ENCODE peak calls at places on chromosome 11, in four cellular contexts. One of them, this sample, is unnamed.

GRCh38 chr11:111370902-111371578 is 8.0 kb downstream of the POU2AF1 start:
- DNase-seq in dorsolateral prefrontal cortex: no peak
- DNase-seq in type B pancreatic cell: no peak
- DNase-seq in progenitor cell of endocrine pancreas: no peak
- DNase-seq in this sample: no peak

GRCh38 chr11:2267306-2267861 is 3.0 kb downstream of the ASCL2 start:
- DNase-seq in progenitor cell of endocrine pancreas: no peak
- DNase-seq in dorsolateral prefrontal cortex: no peak
- DNase-seq in type B pancreatic cell: peak; percentile 67
- DNase-seq in this sample: no peak

GRCh38 chr11:45335434-45335833 is 49.3 kb upstream of the SYT13 start:
- DNase-seq in type B pancreatic cell: peak; percentile 44
- DNase-seq in dorsolateral prefrontal cortex: no peak
- DNase-seq in progenitor cell of endocrine pancreas: no peak
- DNase-seq in this sample: no peak

GRCh38 chr11:72613977-72614376 is 60.2 kb downstream of the PDE2A start:
- DNase-seq in dorsolateral prefrontal cortex: peak; percentile 74
- DNase-seq in progenitor cell of endocrine pancreas: no peak
- DNase-seq in type B pancreatic cell: no peak
- DNase-seq in this sample: no peak

GRCh38 chr11:119560291-119560690 is 137.3 kb upstream of the THY1 start:
- DNase-seq in progenitor cell of endocrine pancreas: no peak
- DNase-seq in dorsolateral prefrontal cortex: no peak
- DNase-seq in type B pancreatic cell: peak; percentile 57
- DNase-seq in this sample: no peak

GRCh38 chr11:2988996-2989395 is 3.1 kb downstream of the NAP1L4 start:
- DNase-seq in type B pancreatic cell: no peak
- DNase-seq in progenitor cell of endocrine pancreas: no peak
- DNase-seq in dorsolateral prefrontal cortex: no peak
- DNase-seq in this sample: no peak

GRCh38 chr11:69908511-69909220 is 89.5 kb upstream of the FGF3 start:
- DNase-seq in type B pancreatic cell: no peak
- DNase-seq in dorsolateral prefrontal cortex: no peak
- DNase-seq in progenitor cell of endocrine pancreas: no peak
- DNase-seq in this sample: no peak

GRCh38 chr11:3199537-3200295 is 18.9 kb downstream of the MRGPRG start:
- DNase-seq in progenitor cell of endocrine pancreas: no peak
- DNase-seq in type B pancreatic cell: peak; percentile 59
- DNase-seq in dorsolateral prefrontal cortex: peak; percentile 12
- DNase-seq in this sample: no peak

GRCh38 chr11:64284048-64284961 is at the start of gene BAD:
- DNase-seq in progenitor cell of endocrine pancreas: peak; percentile 92
- DNase-seq in dorsolateral prefrontal cortex: peak; percentile 98
- DNase-seq in type B pancreatic cell: peak; percentile 95
- DNase-seq in this sample: peak; percentile 84

GRCh38 chr11:101914737-101915426 is at the start of gene CEP126:
- DNase-seq in type B pancreatic cell: peak; percentile 95
- DNase-seq in progenitor cell of endocrine pancreas: peak; percentile 87
- DNase-seq in dorsolateral prefrontal cortex: peak; percentile 94
- DNase-seq in this sample: peak; percentile 89

GRCh38 chr11:93740802-93741093 is 547 bp downstream of the TAF1D start:
- DNase-seq in type B pancreatic cell: no peak
- DNase-seq in dorsolateral prefrontal cortex: peak; percentile 58
- DNase-seq in progenitor cell of endocrine pancreas: no peak
- DNase-seq in this sample: no peak
- TF ChIP-seq CTCF in type B pancreatic cell: no peak
- TF ChIP-seq CTCF in dorsolateral prefrontal cortex: no peak
- TF ChIP-seq CTCF in progenitor cell of endocrine pancreas: no peak
- TF ChIP-seq CTCF in this sample: no peak

GRCh38 chr11:62140302-62141110 is 16.7 kb downstream of the INCENP start:
- DNase-seq in type B pancreatic cell: peak; percentile 63
- DNase-seq in progenitor cell of endocrine pancreas: peak; percentile 8
- DNase-seq in dorsolateral prefrontal cortex: peak; percentile 17
- DNase-seq in this sample: no peak
- TF ChIP-seq CTCF in type B pancreatic cell: no peak
- TF ChIP-seq CTCF in progenitor cell of endocrine pancreas: no peak
- TF ChIP-seq CTCF in dorsolateral prefrontal cortex: no peak
- TF ChIP-seq CTCF in this sample: no peak

GRCh38 chr11:65352783-65353182 is 1.8 kb upstream of the TIGD3 start:
- DNase-seq in dorsolateral prefrontal cortex: no peak
- DNase-seq in type B pancreatic cell: no peak
- DNase-seq in progenitor cell of endocrine pancreas: no peak
- DNase-seq in this sample: no peak
- TF ChIP-seq CTCF in dorsolateral prefrontal cortex: peak; percentile 47
- TF ChIP-seq CTCF in type B pancreatic cell: peak; percentile 67
- TF ChIP-seq CTCF in progenitor cell of endocrine pancreas: peak; percentile 38
- TF ChIP-seq CTCF in this sample: no peak

DNA sequence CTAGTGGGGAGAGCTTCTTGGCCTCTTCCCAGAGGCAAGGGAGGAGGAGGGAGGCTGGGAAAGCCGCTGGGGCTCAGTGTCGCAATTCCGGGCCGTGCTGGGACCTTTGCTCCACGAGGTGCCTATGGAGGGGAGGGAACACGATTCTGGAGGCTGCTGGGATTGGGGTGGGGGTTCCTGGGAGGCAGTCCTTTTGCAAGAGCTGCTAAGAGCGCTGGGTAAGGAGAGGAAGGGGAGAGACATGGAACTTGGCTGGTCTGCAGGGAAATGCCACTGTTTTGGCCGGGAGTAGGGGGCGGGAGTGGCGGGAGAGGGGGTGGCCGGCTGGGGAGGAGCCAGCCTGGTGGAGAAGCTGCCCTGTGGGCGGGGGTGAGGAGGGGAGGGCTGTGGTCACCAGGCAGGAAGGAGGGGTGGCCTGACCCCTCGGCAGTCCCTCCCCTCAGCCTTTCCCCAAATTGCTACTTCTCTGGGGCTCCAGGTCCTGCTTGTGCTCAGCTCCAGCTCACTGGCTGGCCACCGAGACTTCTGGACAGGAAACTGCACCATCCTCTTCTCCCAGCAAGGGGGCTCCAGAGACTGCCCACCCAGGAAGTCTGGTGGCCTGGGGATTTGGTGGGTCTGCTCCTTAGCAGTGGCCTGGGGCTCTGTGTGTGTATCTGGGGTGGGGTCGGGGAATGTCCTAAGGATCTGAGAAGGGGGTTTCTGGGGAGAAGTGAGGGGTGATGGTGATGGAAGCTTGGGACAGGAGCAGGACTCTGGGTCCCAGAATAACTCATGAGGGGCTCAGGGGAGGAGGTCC is at the start of gene NR1H3:
- DNase-seq in type B pancreatic cell: no peak
- DNase-seq in dorsolateral prefrontal cortex: no peak
- DNase-seq in progenitor cell of endocrine pancreas: peak; percentile 30
- DNase-seq in this sample: no peak
- TF ChIP-seq CTCF in type B pancreatic cell: peak; percentile 75
- TF ChIP-seq CTCF in dorsolateral prefrontal cortex: peak; percentile 55
- TF ChIP-seq CTCF in progenitor cell of endocrine pancreas: peak; percentile 68
- TF ChIP-seq CTCF in this sample: no peak

GRCh38 chr11:61429691-61430582 is at the start of the genes CPSF7 and SDHAF2:
- DNase-seq in progenitor cell of endocrine pancreas: peak; percentile 95
- DNase-seq in dorsolateral prefrontal cortex: peak; percentile 96
- DNase-seq in type B pancreatic cell: peak; percentile 98
- DNase-seq in this sample: peak; percentile 76
- TF ChIP-seq CTCF in progenitor cell of endocrine pancreas: no peak
- TF ChIP-seq CTCF in dorsolateral prefrontal cortex: peak; percentile 15
- TF ChIP-seq CTCF in type B pancreatic cell: no peak
- TF ChIP-seq CTCF in this sample: no peak

GRCh38 chr11:6418958-6419611 is at the start of gene APBB1:
- DNase-seq in dorsolateral prefrontal cortex: peak; percentile 66
- DNase-seq in type B pancreatic cell: peak; percentile 81
- DNase-seq in progenitor cell of endocrine pancreas: peak; percentile 55
- DNase-seq in this sample: no peak
- TF ChIP-seq CTCF in dorsolateral prefrontal cortex: peak; percentile 25
- TF ChIP-seq CTCF in type B pancreatic cell: peak; percentile 54
- TF ChIP-seq CTCF in progenitor cell of endocrine pancreas: peak; percentile 31
- TF ChIP-seq CTCF in this sample: no peak

GRCh38 chr11:109605006-109605405 is 183.0 kb downstream of the C11orf87 start:
- DNase-seq in progenitor cell of endocrine pancreas: no peak
- DNase-seq in type B pancreatic cell: no peak
- DNase-seq in dorsolateral prefrontal cortex: no peak
- DNase-seq in this sample: no peak

GRCh38 chr11:109604506-109604905 is 182.5 kb downstream of the C11orf87 start:
- DNase-seq in dorsolateral prefrontal cortex: no peak
- DNase-seq in type B pancreatic cell: no peak
- DNase-seq in progenitor cell of endocrine pancreas: no peak
- DNase-seq in this sample: no peak

GRCh38 chr11:109609454-109610185 is 187.6 kb downstream of the C11orf87 start:
- DNase-seq in dorsolateral prefrontal cortex: no peak
- DNase-seq in progenitor cell of endocrine pancreas: no peak
- DNase-seq in type B pancreatic cell: no peak
- DNase-seq in this sample: no peak

GRCh38 chr11:109606256-109606655 is 184.3 kb downstream of the C11orf87 start:
- DNase-seq in progenitor cell of endocrine pancreas: no peak
- DNase-seq in dorsolateral prefrontal cortex: no peak
- DNase-seq in type B pancreatic cell: no peak
- DNase-seq in this sample: no peak
- TF ChIP-seq CTCF in progenitor cell of endocrine pancreas: no peak
- TF ChIP-seq CTCF in dorsolateral prefrontal cortex: no peak
- TF ChIP-seq CTCF in type B pancreatic cell: no peak
- TF ChIP-seq CTCF in this sample: no peak

DNA sequence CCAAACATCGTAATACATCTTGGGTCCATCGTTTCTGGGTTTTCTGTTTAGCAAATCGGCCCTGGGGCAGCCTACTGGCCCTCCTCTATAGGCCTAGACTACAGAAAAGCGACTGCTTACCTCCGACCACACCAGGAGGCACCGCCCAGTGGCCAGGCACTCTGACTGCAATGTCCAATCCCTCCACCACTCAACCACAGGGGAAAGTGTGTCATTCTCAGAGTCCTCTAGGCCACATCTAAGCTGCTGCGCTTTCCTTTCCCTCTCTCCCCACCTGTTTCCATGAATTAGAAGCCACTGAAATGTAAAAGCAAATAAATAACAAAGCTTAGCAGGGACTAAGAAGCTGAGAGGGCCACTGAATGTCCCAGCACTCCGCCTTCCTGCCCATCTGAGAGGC is 50.2 kb upstream of the FLI1 start:
- DNase-seq in dorsolateral prefrontal cortex: no peak
- DNase-seq in type B pancreatic cell: no peak
- DNase-seq in progenitor cell of endocrine pancreas: no peak
- DNase-seq in this sample: no peak
- TF ChIP-seq CTCF in dorsolateral prefrontal cortex: no peak
- TF ChIP-seq CTCF in type B pancreatic cell: no peak
- TF ChIP-seq CTCF in progenitor cell of endocrine pancreas: peak; percentile 14
- TF ChIP-seq CTCF in this sample: no peak

DNA sequence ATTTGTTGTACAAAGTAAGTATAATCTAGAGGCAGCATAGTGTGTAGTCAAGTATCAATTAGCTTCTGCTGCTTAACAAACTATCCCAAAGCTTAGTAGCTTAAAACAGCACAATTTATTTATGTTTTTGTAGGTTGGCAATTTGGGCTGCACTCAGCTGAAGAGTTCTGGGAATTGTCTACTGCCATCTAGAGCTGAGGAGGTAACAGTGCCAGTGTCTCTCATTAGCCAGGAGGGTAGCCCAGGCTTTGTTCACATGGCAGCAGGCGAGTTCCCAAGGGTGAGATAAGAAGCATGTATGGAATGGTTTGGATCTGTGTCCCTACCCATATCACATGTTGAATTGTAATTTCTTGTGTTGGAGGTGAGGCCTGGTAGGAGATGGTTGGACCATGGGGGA is 45.8 kb upstream of the SLN start:
- DNase-seq in progenitor cell of endocrine pancreas: no peak
- DNase-seq in type B pancreatic cell: no peak
- DNase-seq in dorsolateral prefrontal cortex: no peak
- DNase-seq in this sample: no peak
- TF ChIP-seq CTCF in progenitor cell of endocrine pancreas: no peak
- TF ChIP-seq CTCF in type B pancreatic cell: peak; percentile 19
- TF ChIP-seq CTCF in dorsolateral prefrontal cortex: no peak
- TF ChIP-seq CTCF in this sample: no peak